ENCODE peak calls at places on chromosomes 3 and 15, in four cellular contexts. L is cardiac fibroblast, S is substantia nigra, M is KG1. X is an unnamed sample.

GRCh38 chr3:195802261-195802701 is 9.4 kb downstream of the MUC4 start:
- DNase-seq in L (no peak), S (no peak), M (no peak), X (no peak)

GRCh38 chr3:117692416-117692995 is 982.9 kb downstream of the TUSC7 start:
- DNase-seq in L (peak), S (no peak), M (no peak), X (no peak)

GRCh38 chr3:134449277-134449676 is 36.5 kb downstream of the ANAPC13 start:
- DNase-seq in L (peak), S (peak), M (no peak), X (no peak)

GRCh38 chr3:159534496-159534895 is 454.1 kb upstream of the IL12A start:
- DNase-seq in L (no peak), S (no peak), M (no peak), X (no peak)

GRCh38 chr3:72273615-72274014 is 488.7 kb upstream of the PROK2 start:
- DNase-seq in L (peak), S (no peak), M (no peak), X (no peak)

GRCh38 chr3:127325630-127325961 is 37.8 kb upstream of the PRR20G start:
- DNase-seq in L (peak), S (no peak), M (no peak), X (no peak)

GRCh38 chr15:66832679-66833078 is 130.6 kb downstream of the SMAD6 start:
- DNase-seq in L (peak), S (no peak), M (no peak), X (no peak)

GRCh38 chr15:57496946-57497944 is 94.5 kb upstream of the MYZAP start:
- DNase-seq in L (peak), S (no peak), M (no peak), X (no peak)

GRCh38 chr3:173275740-173276139 is 121.8 kb upstream of the NLGN1 start:
- DNase-seq in L (no peak), S (no peak), M (no peak), X (no peak)

GRCh38 chr3:185715091-185715490 is 109.8 kb downstream of the IGF2BP2 start:
- DNase-seq in L (peak), S (no peak), M (no peak), X (no peak)

GRCh38 chr3:127706785-127707351 is 34.1 kb downstream of the ABTB1 start:
- DNase-seq in L (no peak), S (no peak), M (no peak), X (no peak)

GRCh38 chr15:88574062-88574461 is 27.6 kb upstream of the DET1 start:
- DNase-seq in L (no peak), S (no peak), M (no peak), X (no peak)

GRCh38 chr3:113035387-113035982 is 44.7 kb downstream of the GTPBP8 start:
- DNase-seq in L (peak), S (peak), M (no peak), X (no peak)

GRCh38 chr3:129106866-129107565 is 14.6 kb downstream of the RAB43 start:
- DNase-seq in L (no peak), S (no peak), M (no peak), X (no peak)

GRCh38 chr3:13509816-13510192 is 29.7 kb downstream of the HDAC11 start:
- DNase-seq in L (no peak), S (no peak), M (no peak), X (no peak)

GRCh38 chr3:79018671-79019136 is 749.1 kb downstream of the ROBO1 start:
- DNase-seq in L (peak), S (peak), M (no peak), X (peak)

GRCh38 chr15:62928996-62929350 is 113.6 kb upstream of the TPM1 start:
- DNase-seq in L (no peak), S (no peak), M (no peak), X (no peak)

GRCh38 chr3:69120879-69121464 is 1.4 kb downstream of the LMOD3 start:
- DNase-seq in L (peak), S (peak), M (peak), X (peak)

GRCh38 chr15:77224352-77224751 is 153.4 kb upstream of the TSPAN3 start:
- DNase-seq in L (peak), S (no peak), M (no peak), X (no peak)

GRCh38 chr15:66765478-66766281 is 63.6 kb downstream of the SMAD6 start:
- DNase-seq in L (peak), S (no peak), M (peak), X (no peak)

GRCh38 chr3:154421067-154421466 is 8.9 kb downstream of the GPR149 start:
- DNase-seq in L (peak), S (no peak), M (no peak), X (no peak)

GRCh38 chr3:153045150-153045549 is 116.9 kb upstream of the RAP2B start:
- DNase-seq in L (no peak), S (no peak), M (no peak), X (no peak)

GRCh38 chr3:197787412-197787811 is 3.6 kb upstream of the LRCH3 start:
- DNase-seq in L (no peak), S (no peak), M (no peak), X (no peak)

GRCh38 chr3:76107935-76108570 is 322.7 kb upstream of the ZNF717 start:
- DNase-seq in L (peak), S (no peak), M (no peak), X (no peak)

GRCh38 chr3:62028236-62028635 is 345.1 kb downstream of the FEZF2 start:
- DNase-seq in L (no peak), S (no peak), M (no peak), X (no peak)

GRCh38 chr3:8328971-8329370 is 172.7 kb upstream of the LMCD1 start:
- DNase-seq in L (no peak), S (no peak), M (no peak), X (no peak)

GRCh38 chr3:57226156-57226555 is 1.4 kb upstream of the APPL1 start:
- DNase-seq in L (no peak), S (no peak), M (peak), X (no peak)

GRCh38 chr3:10284496-10284895 is 8.3 kb downstream of the GHRL start:
- DNase-seq in L (no peak), S (no peak), M (no peak), X (no peak)

GRCh38 chr3:115851571-115851970 is 228.3 kb downstream of the GAP43 start:
- DNase-seq in L (no peak), S (no peak), M (no peak), X (no peak)

GRCh38 chr3:70488816-70489215 is 176.4 kb upstream of the MDFIC2 start:
- DNase-seq in L (no peak), S (no peak), M (no peak), X (no peak)

GRCh38 chr3:22981176-22981575 is 222.0 kb upstream of the UBE2E2 start:
- DNase-seq in L (peak), S (no peak), M (no peak), X (no peak)

GRCh38 chr15:38809621-38810020 is 245.0 kb upstream of the RASGRP1 start:
- DNase-seq in L (peak), S (no peak), M (no peak), X (no peak)

GRCh38 chr3:127781411-127782001 is 40.8 kb downstream of the MGLL start:
- DNase-seq in L (peak), S (no peak), M (no peak), X (no peak)

X was measured in gastrocnemius medialis.